ENCODE peak calls at places on chromosomes 6 and 20, in eight cellular contexts. G is uterus, E is brain microvascular endothelial cell, O is esophagus squamous epithelium, M is bronchial epithelial cell, L is heart left ventricle, X is heart right ventricle, A is Peyer's patch. U is an unnamed sample.

GRCh38 chr6:8939615-8940014 is 504.3 kb upstream of the SLC35B3 start:
- DNase-seq in G (no peak), E (no peak), O (no peak), M (peak; percentile 24), L (no peak), X (no peak), A (no peak), U (no peak)

GRCh38 chr20:37571033-37571432 is 43.4 kb upstream of the BLCAP start:
- DNase-seq in G (no peak), E (no peak), O (no peak), M (no peak), L (no peak), X (no peak), A (peak; percentile 8), U (no peak)

GRCh38 chr6:21914121-21914973 is 320.8 kb downstream of the SOX4 start:
- DNase-seq in G (peak; percentile 84), E (peak; percentile 51), O (no peak), M (peak; percentile 76), L (peak; percentile 65), X (peak; percentile 69), A (peak; percentile 80), U (peak; percentile 79)

GRCh38 chr6:53714888-53715287 is 49.3 kb upstream of the KLHL31 start:
- DNase-seq in G (no peak), E (no peak), O (no peak), M (no peak), L (no peak), X (no peak), A (no peak), U (no peak)

GRCh38 chr20:62300319-62300718 is 2.5 kb upstream of the ADRM1 start:
- DNase-seq in G (no peak), E (no peak), O (no peak), M (no peak), L (no peak), X (no peak), A (no peak), U (no peak)

GRCh38 chr20:50278684-50279531 is 88.3 kb downstream of the CEBPB start:
- DNase-seq in G (peak; percentile 71), E (no peak), O (no peak), M (peak; percentile 23), L (peak; percentile 91), X (peak; percentile 84), A (peak; percentile 86), U (peak; percentile 92)

GRCh38 chr6:73017473-73017872 is 207.8 kb downstream of the KHDC1L start:
- DNase-seq in G (no peak), E (no peak), O (no peak), M (no peak), L (no peak), X (no peak), A (no peak), U (no peak)

GRCh38 chr6:167699141-167700036 is 127.3 kb upstream of the AFDN start:
- DNase-seq in G (peak; percentile 73), E (peak; percentile 16), O (peak; percentile 15), M (peak; percentile 53), L (peak; percentile 89), X (peak; percentile 76), A (peak; percentile 76), U (peak; percentile 85)

GRCh38 chr6:27157461-27158315 is 89.8 kb upstream of the PRSS16 start:
- DNase-seq in G (peak; percentile 74), E (peak; percentile 90), O (no peak), M (peak; percentile 76), L (peak; percentile 54), X (peak; percentile 65), A (peak; percentile 90), U (peak; percentile 79)

GRCh38 chr6:137832110-137832509 is 34.9 kb upstream of the TNFAIP3 start:
- DNase-seq in G (no peak), E (peak; percentile 94), O (no peak), M (peak; percentile 96), L (no peak), X (no peak), A (no peak), U (no peak)

GRCh38 chr20:53977391-53977790 is 93.0 kb downstream of the BCAS1 start:
- DNase-seq in G (no peak), E (no peak), O (no peak), M (no peak), L (no peak), X (no peak), A (no peak), U (no peak)

GRCh38 chr6:90098025-90098474 is 198.6 kb downstream of the BACH2 start:
- DNase-seq in G (peak; percentile 89), E (peak; percentile 35), O (no peak), M (peak; percentile 95), L (peak; percentile 47), X (peak; percentile 17), A (peak; percentile 63), U (no peak)

GRCh38 chr6:161038229-161039003 is 46.8 kb downstream of the MAP3K4 start:
- DNase-seq in G (peak; percentile 55), E (peak; percentile 87), O (no peak), M (peak; percentile 97), L (peak; percentile 71), X (no peak), A (no peak), U (no peak)

GRCh38 chr6:85392379-85392778 is 57.5 kb upstream of the NT5E start:
- DNase-seq in G (no peak), E (no peak), O (no peak), M (no peak), L (no peak), X (no peak), A (no peak), U (no peak)

GRCh38 chr20:33160681-33161080 is 7.3 kb upstream of the BPIFA2 start:
- DNase-seq in G (no peak), E (no peak), O (no peak), M (no peak), L (no peak), X (no peak), A (no peak), U (no peak)

GRCh38 chr20:10984294-10984693 is 310.5 kb upstream of the JAG1 start:
- DNase-seq in G (no peak), E (no peak), O (no peak), M (no peak), L (no peak), X (no peak), A (no peak), U (no peak)

GRCh38 chr20:34994509-34995131 is 39.0 kb downstream of the MYH7B start:
- DNase-seq in G (no peak), E (no peak), O (no peak), M (no peak), L (no peak), X (no peak), A (no peak), U (no peak)

GRCh38 chr6:35215665-35216411 is 2.1 kb downstream of the SCUBE3 start:
- DNase-seq in G (no peak), E (no peak), O (no peak), M (no peak), L (no peak), X (no peak), A (no peak), U (no peak)

GRCh38 chr20:44483112-44483511 is 7.4 kb downstream of the TTPAL start:
- DNase-seq in G (no peak), E (no peak), O (no peak), M (no peak), L (no peak), X (no peak), A (no peak), U (no peak)
- H3K36me3 ChIP-seq in G (no peaks in the 10 kb centered on the region), E (peaks cover 43% of the 10 kb centered on the region), O (peaks cover 85% of the 10 kb centered on the region), M (peaks cover 19% of the 10 kb centered on the region), L (peaks cover 60% of the 10 kb centered on the region), X (no peaks in the 10 kb centered on the region), A (peaks cover 70% of the 10 kb centered on the region), U (peaks cover 56% of the 10 kb centered on the region)

DNA sequence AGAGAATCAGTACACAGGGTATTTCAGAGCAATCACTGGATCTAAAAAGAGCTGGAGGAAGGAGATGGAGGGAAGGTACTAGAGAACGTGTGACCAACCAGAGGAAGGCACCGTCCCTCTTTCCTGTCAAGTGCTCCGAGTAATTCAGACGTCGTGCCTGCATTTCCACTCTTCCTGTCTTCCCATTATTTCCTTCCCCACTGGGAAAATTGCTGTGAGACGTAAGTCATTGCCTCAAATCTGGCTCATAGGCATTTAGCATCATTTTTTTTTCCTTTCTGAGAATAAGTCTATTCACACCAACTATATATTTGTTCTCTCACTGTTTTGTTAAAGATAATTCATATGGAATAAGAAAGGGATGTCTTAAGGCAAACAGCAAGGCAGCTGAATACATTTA is 59.5 kb upstream of the GLP1R start:
- DNase-seq in G (no peak), E (no peak), O (no peak), M (no peak), L (no peak), X (no peak), A (no peak), U (no peak)
- H3K27me3 ChIP-seq in G (no peaks in the 10 kb centered on the region), E (no peaks in the 10 kb centered on the region), O (no peaks in the 10 kb centered on the region), M (peaks cover 4% of the 10 kb centered on the region), L (peaks cover 7% of the 10 kb centered on the region), X (peaks cover 35% of the 10 kb centered on the region), A (no peaks in the 10 kb centered on the region), U (peaks cover 9% of the 10 kb centered on the region)

GRCh38 chr20:57464642-57465211 is 60.2 kb downstream of the CTCFL start:
- DNase-seq in G (no peak), E (peak; percentile 22), O (no peak), M (peak; percentile 43), L (peak; percentile 36), X (no peak), A (no peak), U (no peak)
- TF ChIP-seq CTCF in G (no peak), E (peak; percentile 48), O (no peak), M (peak; percentile 56), L (no peak), X (no peak), A (no peak), U (peak; percentile 26)

GRCh38 chr20:38991814-38992593 is 29.9 kb downstream of the DHX35 start:
- DNase-seq in G (no peak), E (no peak), O (no peak), M (no peak), L (no peak), X (no peak), A (no peak), U (no peak)
- H3K36me3 ChIP-seq in G (no peaks in the 10 kb centered on the region), E (peaks cover 12% of the 10 kb centered on the region), O (peaks cover 61% of the 10 kb centered on the region), M (peaks cover 1% of the 10 kb centered on the region), L (peaks cover 44% of the 10 kb centered on the region), X (no peaks in the 10 kb centered on the region), A (peaks cover 18% of the 10 kb centered on the region), U (peaks cover 40% of the 10 kb centered on the region)

DNA sequence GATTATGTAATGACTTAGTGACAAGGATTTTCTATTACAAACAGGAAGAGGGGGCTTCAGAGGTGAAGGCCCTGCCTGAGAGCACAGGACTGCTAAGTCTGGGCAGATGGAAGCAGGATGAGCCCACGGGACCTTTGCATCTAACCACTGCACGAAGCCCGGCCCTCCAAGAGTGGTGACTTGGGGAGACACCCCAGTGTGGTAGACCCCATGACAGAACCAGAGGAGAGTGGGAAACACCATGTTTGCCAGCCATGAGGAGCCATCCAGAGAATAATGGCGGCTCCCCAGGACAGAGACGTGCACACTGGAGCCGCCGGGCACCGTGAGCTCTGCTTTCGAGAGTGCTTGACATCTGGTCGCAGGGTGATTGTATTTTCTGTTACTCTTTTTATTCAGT is 339.6 kb downstream of the THBS2 start:
- DNase-seq in G (no peak), E (no peak), O (no peak), M (no peak), L (no peak), X (no peak), A (no peak), U (no peak)
- H3K27me3 ChIP-seq in G (no peaks in the 10 kb centered on the region), E (no peaks in the 10 kb centered on the region), O (no peaks in the 10 kb centered on the region), M (no peaks in the 10 kb centered on the region), L (no peaks in the 10 kb centered on the region), X (peaks cover 10% of the 10 kb centered on the region), A (no peaks in the 10 kb centered on the region), U (no peaks in the 10 kb centered on the region)

GRCh38 chr20:8535403-8536003 is 403.4 kb downstream of the PLCB1 start:
- DNase-seq in G (no peak), E (no peak), O (no peak), M (no peak), L (no peak), X (no peak), A (no peak), U (no peak)
- TF ChIP-seq CTCF in G (no peak), E (peak; percentile 82), O (peak; percentile 10), M (peak; percentile 8), L (peak; percentile 45), X (peak; percentile 5), A (no peak), U (peak; percentile 29)

U was measured in upper lobe of right lung.